ENCODE peak calls at places on chromosomes 16 and 17, in nine cellular contexts. L is AG04450, Y is IMR-90, X is Calu3, I is cardiac muscle cell, E is AG09309, H is heart right ventricle, G is endothelial cell of umbilical vein, U is body of pancreas. B is an unnamed sample.

GRCh38 chr17:42178817-42179216 is 2.1 kb downstream of the KCNH4 start:
- DNase-seq in L (no peak), Y (no peak), X (peak), I (no peak), E (no peak), H (no peak), G (no peak), U (no peak), B (no peak)

GRCh38 chr16:1342526-1343427 is 8.9 kb downstream of the TSR3 start:
- DNase-seq in L (peak), Y (peak), X (peak), I (peak), E (no peak), H (peak), G (peak), U (peak), B (peak)

GRCh38 chr16:68231384-68232136 is 4.4 kb downstream of the ESRP2 start:
- DNase-seq in L (no peak), Y (no peak), X (no peak), I (no peak), E (no peak), H (no peak), G (no peak), U (no peak), B (no peak)

GRCh38 chr17:82803606-82804005 is 36.2 kb downstream of the ZNF750 start:
- DNase-seq in L (no peak), Y (no peak), X (no peak), I (no peak), E (no peak), H (no peak), G (no peak), U (no peak), B (no peak)

GRCh38 chr17:6948562-6948961 is 47.3 kb upstream of the ALOX12 start:
- DNase-seq in L (no peak), Y (no peak), X (no peak), I (no peak), E (no peak), H (peak), G (peak), U (no peak), B (no peak)

GRCh38 chr17:4509402-4509801 is 10.7 kb downstream of the SPNS2 start:
- DNase-seq in L (no peak), Y (no peak), X (no peak), I (no peak), E (no peak), H (no peak), G (no peak), U (peak), B (no peak)

GRCh38 chr17:65013613-65014391 is 42.7 kb downstream of the GNA13 start:
- DNase-seq in L (peak), Y (peak), X (no peak), I (no peak), E (peak), H (no peak), G (no peak), U (no peak), B (peak)

GRCh38 chr16:8964462-8964861 is 756 bp upstream of the USP7 start:
- DNase-seq in L (no peak), Y (no peak), X (no peak), I (no peak), E (no peak), H (no peak), G (no peak), U (no peak), B (no peak)

GRCh38 chr17:50505731-50506130 is 2.5 kb upstream of the MYCBPAP start:
- DNase-seq in L (no peak), Y (no peak), X (no peak), I (no peak), E (no peak), H (no peak), G (no peak), U (no peak), B (no peak)

GRCh38 chr17:75625813-75626486 is 7.3 kb upstream of the SMIM5 start:
- DNase-seq in L (no peak), Y (peak), X (peak), I (peak), E (no peak), H (no peak), G (peak), U (no peak), B (peak)

GRCh38 chr17:752620-753219 is 656 bp upstream of the GEMIN4 start:
- DNase-seq in L (peak), Y (peak), X (no peak), I (no peak), E (no peak), H (peak), G (peak), U (peak), B (peak)

GRCh38 chr17:44266402-44267164 is 1.4 kb downstream of the SLC4A1 start:
- DNase-seq in L (no peak), Y (no peak), X (no peak), I (no peak), E (no peak), H (no peak), G (no peak), U (no peak), B (no peak)

GRCh38 chr17:64182325-64183012 is 52.5 kb upstream of the ERN1 start:
- DNase-seq in L (no peak), Y (no peak), X (no peak), I (no peak), E (no peak), H (no peak), G (no peak), U (no peak), B (no peak)

GRCh38 chr17:40550608-40551007 is 14.7 kb downstream of the CCR7 start:
- DNase-seq in L (no peak), Y (peak), X (no peak), I (no peak), E (no peak), H (peak), G (no peak), U (peak), B (peak)

GRCh38 chr17:12994341-12995074 is 23.3 kb downstream of the ELAC2 start:
- DNase-seq in L (no peak), Y (no peak), X (no peak), I (no peak), E (no peak), H (no peak), G (no peak), U (no peak), B (no peak)

GRCh38 chr16:16062023-16062932 is 112.9 kb downstream of the ABCC1 start:
- DNase-seq in L (no peak), Y (no peak), X (no peak), I (no peak), E (no peak), H (no peak), G (no peak), U (peak), B (peak)

GRCh38 chr16:14497245-14498082 is 132.6 kb downstream of the PARN start:
- DNase-seq in L (no peak), Y (peak), X (no peak), I (no peak), E (no peak), H (no peak), G (no peak), U (peak), B (no peak)

GRCh38 chr17:80618304-80618703 is 73.7 kb downstream of the RPTOR start:
- DNase-seq in L (no peak), Y (no peak), X (no peak), I (no peak), E (no peak), H (no peak), G (no peak), U (no peak), B (no peak)

GRCh38 chr17:36509272-36509985 is 22.9 kb downstream of the ZNHIT3 start:
- DNase-seq in L (no peak), Y (no peak), X (no peak), I (no peak), E (no peak), H (no peak), G (no peak), U (no peak), B (no peak)

GRCh38 chr17:40303009-40303657 is 5.8 kb upstream of the RARA start:
- DNase-seq in L (peak), Y (peak), X (peak), I (no peak), E (no peak), H (peak), G (peak), U (no peak), B (peak)

GRCh38 chr17:9475259-9475658 is 100.4 kb downstream of the STX8 start:
- DNase-seq in L (no peak), Y (no peak), X (no peak), I (no peak), E (no peak), H (no peak), G (no peak), U (no peak), B (no peak)

GRCh38 chr17:81902023-81902652 is at the start of gene NPB:
- DNase-seq in L (no peak), Y (no peak), X (peak), I (peak), E (no peak), H (peak), G (no peak), U (peak), B (no peak)

GRCh38 chr17:77393867-77394539 is 253.2 kb downstream of the SEC14L1 start:
- DNase-seq in L (no peak), Y (no peak), X (no peak), I (no peak), E (no peak), H (no peak), G (no peak), U (no peak), B (no peak)

GRCh38 chr16:88773812-88774291 is 11.2 kb downstream of the PIEZO1 start:
- DNase-seq in L (no peak), Y (peak), X (peak), I (peak), E (no peak), H (peak), G (peak), U (peak), B (peak)

GRCh38 chr17:82063424-82064415 is 1.9 kb downstream of the DUS1L start:
- DNase-seq in L (no peak), Y (no peak), X (no peak), I (no peak), E (no peak), H (no peak), G (no peak), U (no peak), B (no peak)

GRCh38 chr17:73401911-73402310 is 90.1 kb upstream of the CDC42EP4 start:
- DNase-seq in L (no peak), Y (peak), X (no peak), I (peak), E (no peak), H (peak), G (no peak), U (peak), B (peak)

GRCh38 chr17:82933006-82933310 is 93.1 kb upstream of the ZNF750 start:
- DNase-seq in L (no peak), Y (no peak), X (no peak), I (no peak), E (no peak), H (no peak), G (no peak), U (no peak), B (no peak)

GRCh38 chr17:83161298-83162034 is 82.1 kb downstream of the METRNL start:
- DNase-seq in L (peak), Y (peak), X (no peak), I (no peak), E (peak), H (no peak), G (no peak), U (no peak), B (peak)

GRCh38 chr17:337866-338265 is 14.7 kb downstream of the RPH3AL start:
- DNase-seq in L (no peak), Y (no peak), X (no peak), I (no peak), E (no peak), H (no peak), G (no peak), U (no peak), B (no peak)

GRCh38 chr16:76634847-76635697 is 357.9 kb downstream of the CNTNAP4 start:
- DNase-seq in L (no peak), Y (no peak), X (no peak), I (no peak), E (no peak), H (no peak), G (no peak), U (no peak), B (peak)

GRCh38 chr17:47713980-47714689 is 18.9 kb upstream of the TBX21 start:
- DNase-seq in L (no peak), Y (no peak), X (no peak), I (no peak), E (no peak), H (no peak), G (no peak), U (no peak), B (no peak)
- TF ChIP-seq CTCF in L (no peak), Y (no peak), X (no peak), I (no peak), E (no peak), H (no peak), G (no peak), U (no peak), B (no peak)

DNA sequence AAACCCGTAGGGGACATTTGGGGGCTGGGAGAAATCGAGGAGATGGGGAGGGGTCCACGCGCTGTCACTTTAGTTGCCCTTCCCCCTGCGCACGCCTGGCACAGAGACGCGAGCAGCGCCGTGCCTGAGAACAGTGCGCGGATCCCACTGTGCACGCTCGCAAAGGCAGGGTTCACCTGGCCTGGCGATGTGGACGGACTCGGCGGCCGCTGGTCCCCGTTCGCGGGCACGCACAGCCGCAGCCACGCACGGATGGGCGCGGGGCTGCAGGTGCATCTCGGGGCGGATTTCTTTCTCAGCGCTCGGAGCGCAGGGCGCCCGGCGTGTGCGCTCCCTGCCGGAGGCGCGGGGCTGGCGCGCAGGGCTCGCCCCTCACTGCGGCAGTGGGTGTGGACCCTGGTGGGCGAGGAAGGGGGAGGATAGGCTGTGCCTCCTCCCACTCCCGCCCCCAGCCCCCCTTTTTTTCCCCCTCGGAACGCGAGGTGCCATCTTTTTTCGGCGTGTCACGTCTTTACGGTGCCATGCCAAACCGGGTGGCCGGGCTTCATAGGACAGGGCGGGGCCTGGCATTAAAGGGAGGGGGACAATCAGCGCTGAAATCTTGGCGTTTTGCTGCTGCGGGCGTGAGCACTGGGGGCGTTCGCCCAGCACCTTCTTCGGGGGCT is 1.1 kb downstream of the MAPT start:
- DNase-seq in L (no peak), Y (no peak), X (peak), I (peak), E (no peak), H (no peak), G (peak), U (peak), B (no peak)
- TF ChIP-seq CTCF in L (no peak), Y (no peak), X (peak), I (no peak), E (no peak), H (peak), G (no peak), U (no peak), B (no peak)

GRCh38 chr16:59260892-59261291 is 526.8 kb upstream of the GOT2 start:
- DNase-seq in L (no peak), Y (no peak), X (no peak), I (no peak), E (no peak), H (no peak), G (no peak), U (no peak), B (no peak)

GRCh38 chr16:59259074-59259963 is 525.2 kb upstream of the GOT2 start:
- DNase-seq in L (no peak), Y (no peak), X (no peak), I (no peak), E (no peak), H (no peak), G (no peak), U (no peak), B (no peak)

GRCh38 chr16:59259964-59260348 is 525.8 kb upstream of the GOT2 start:
- DNase-seq in L (no peak), Y (no peak), X (no peak), I (no peak), E (no peak), H (no peak), G (no peak), U (no peak), B (no peak)

DNA sequence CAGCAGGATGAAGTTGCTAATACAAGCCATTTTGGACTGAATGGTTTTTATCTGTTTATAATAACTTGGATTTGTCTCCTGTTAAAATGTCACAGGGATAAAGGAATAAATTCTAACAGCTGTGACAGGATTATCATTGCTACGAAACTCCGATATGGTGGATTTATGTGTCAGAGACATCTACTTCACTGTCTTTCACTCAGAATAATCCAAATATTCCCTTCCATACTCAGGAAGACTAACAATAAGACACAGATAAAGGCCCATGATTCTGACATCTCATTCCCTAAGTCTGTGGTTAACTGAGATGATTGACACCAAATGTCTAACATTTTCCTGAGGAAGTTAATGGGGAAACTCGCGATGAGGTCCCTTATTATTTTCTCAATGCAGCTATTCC is 529.9 kb upstream of the GOT2 start:
- DNase-seq in L (no peak), Y (no peak), X (no peak), I (no peak), E (no peak), H (no peak), G (no peak), U (no peak), B (no peak)
- TF ChIP-seq CTCF in L (no peak), Y (no peak), X (no peak), I (no peak), E (no peak), H (no peak), G (no peak), U (no peak), B (no peak)

GRCh38 chr16:74743668-74744299 is 30.8 kb downstream of the FA2H start:
- DNase-seq in L (peak), Y (peak), X (peak), I (no peak), E (no peak), H (no peak), G (no peak), U (peak), B (peak)
- TF ChIP-seq CTCF in L (no peak), Y (no peak), X (no peak), I (no peak), E (no peak), H (no peak), G (no peak), U (no peak), B (no peak)